ENCODE peak calls at places on chromosome 17, in nine cellular contexts. F, V, W, Q, T, A, H, K and S are unnamed samples.

GRCh38 chr17:54754560-54754959 is 146.1 kb upstream of the TOM1L1 start:
- DNase-seq in F (no peak), V (no peak), W (no peak), Q (peak; percentile 17), T (no peak), A (no peak), H (peak; percentile 17), K (no peak), S (no peak)

GRCh38 chr17:74921045-74921681 is 1.9 kb downstream of the USH1G start:
- DNase-seq in F (no peak), V (no peak), W (no peak), Q (no peak), T (no peak), A (no peak), H (no peak), K (no peak), S (no peak)

GRCh38 chr17:42507671-42508070 is 28.4 kb upstream of the NAGLU start:
- DNase-seq in F (no peak), V (no peak), W (no peak), Q (no peak), T (no peak), A (no peak), H (no peak), K (no peak), S (no peak)

GRCh38 chr17:10125761-10126553 is 72.4 kb downstream of the GAS7 start:
- DNase-seq in F (peak; percentile 28), V (no peak), W (no peak), Q (no peak), T (no peak), A (no peak), H (no peak), K (no peak), S (no peak)

GRCh38 chr17:51164911-51165679 is 1.1 kb upstream of the NME2 start:
- DNase-seq in F (no peak), V (no peak), W (no peak), Q (peak; percentile 69), T (no peak), A (no peak), H (no peak), K (no peak), S (no peak)

GRCh38 chr17:18381158-18381952 is 3.8 kb downstream of the EVPLL start:
- DNase-seq in F (no peak), V (no peak), W (no peak), Q (no peak), T (no peak), A (no peak), H (no peak), K (no peak), S (no peak)

GRCh38 chr17:13626703-13627102 is 25.0 kb upstream of the HS3ST3A1 start:
- DNase-seq in F (peak; percentile 58), V (no peak), W (no peak), Q (no peak), T (no peak), A (no peak), H (no peak), K (no peak), S (peak; percentile 33)

GRCh38 chr17:77319211-77320031 is 178.7 kb downstream of the SEC14L1 start:
- DNase-seq in F (peak; percentile 78), V (peak; percentile 84), W (peak; percentile 68), Q (peak; percentile 10), T (peak; percentile 78), A (peak; percentile 72), H (peak; percentile 75), K (peak; percentile 92), S (no peak)

GRCh38 chr17:76153640-76154039 is 12.6 kb upstream of the FOXJ1 start:
- DNase-seq in F (peak; percentile 54), V (peak; percentile 45), W (no peak), Q (peak; percentile 70), T (no peak), A (no peak), H (peak; percentile 57), K (no peak), S (no peak)
- TF ChIP-seq CTCF in F (peak; percentile 41), V (no peak), W (no peak), Q (peak; percentile 56), T (no peak), A (no peak), H (no peak), K (no peak), S (peak; percentile 36)

GRCh38 chr17:81957691-81958432 is 3.1 kb downstream of the NOTUM start:
- DNase-seq in F (no peak), V (no peak), W (no peak), Q (no peak), T (no peak), A (no peak), H (no peak), K (no peak), S (no peak)

GRCh38 chr17:81958633-81959342 is 2.2 kb downstream of the NOTUM start:
- DNase-seq in F (no peak), V (no peak), W (no peak), Q (no peak), T (no peak), A (no peak), H (no peak), K (no peak), S (no peak)

GRCh38 chr17:81960130-81960958 is 643 bp downstream of the NOTUM start:
- DNase-seq in F (no peak), V (no peak), W (peak; percentile 32), Q (peak; percentile 57), T (no peak), A (no peak), H (no peak), K (no peak), S (no peak)

GRCh38 chr17:81961087-81961514 is at the start of gene NOTUM:
- DNase-seq in F (peak; percentile 24), V (no peak), W (no peak), Q (peak; percentile 72), T (no peak), A (no peak), H (no peak), K (no peak), S (no peak)

DNA sequence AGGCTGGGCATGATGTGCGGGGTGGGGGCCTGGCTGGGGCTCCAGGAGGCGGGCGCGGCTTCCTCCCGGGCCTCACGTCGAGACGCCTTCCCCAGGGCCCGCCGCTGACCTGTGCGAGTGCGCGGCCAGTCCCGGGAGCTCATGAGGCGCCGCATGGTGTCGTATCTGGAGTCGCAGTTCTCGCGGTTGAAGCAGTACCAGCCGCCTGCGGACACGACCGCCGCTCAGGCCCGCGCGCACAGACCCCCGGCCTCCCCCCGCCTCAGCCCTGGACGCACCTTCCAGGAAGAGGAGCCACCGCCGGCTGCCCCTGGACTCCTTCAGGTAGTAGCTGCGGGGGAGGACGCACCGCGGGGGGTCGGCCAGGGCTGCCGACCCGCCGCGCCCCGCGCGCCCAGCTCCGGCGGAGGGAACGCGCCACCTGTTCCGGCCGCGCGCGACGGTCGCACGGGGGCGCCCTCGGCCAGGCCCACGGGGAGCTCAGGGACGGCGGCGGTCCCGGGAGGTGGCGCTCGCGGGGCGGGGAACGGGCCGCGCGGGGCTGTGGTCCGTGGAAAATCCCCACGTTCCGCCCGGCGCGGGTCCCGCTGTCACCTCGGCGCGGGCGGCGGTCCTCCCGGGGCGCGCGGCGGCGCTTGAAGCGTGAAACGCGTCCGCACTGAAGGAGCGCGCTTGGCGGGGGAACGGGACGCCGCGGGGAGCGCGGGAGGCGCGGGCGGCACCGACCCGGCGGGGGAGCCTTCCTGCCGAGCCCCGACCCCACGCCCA is 1.4 kb downstream of the NOTUM start:
- DNase-seq in F (peak; percentile 29), V (peak; percentile 50), W (peak; percentile 90), Q (peak; percentile 84), T (peak; percentile 73), A (peak; percentile 51), H (peak; percentile 63), K (peak; percentile 83), S (no peak)
- TF ChIP-seq CTCF in F (peak; percentile 60), V (peak; percentile 95), W (peak; percentile 20), Q (peak; percentile 86), T (peak; percentile 30), A (peak; percentile 83), H (peak; percentile 78), K (peak; percentile 93), S (peak; percentile 60)

GRCh38 chr17:78884876-78885667 is 17.9 kb downstream of the CEP295NL start:
- DNase-seq in F (no peak), V (no peak), W (no peak), Q (no peak), T (no peak), A (no peak), H (no peak), K (no peak), S (no peak)

GRCh38 chr17:78882546-78883089 is 20.4 kb downstream of the CEP295NL start:
- DNase-seq in F (no peak), V (no peak), W (no peak), Q (peak; percentile 54), T (no peak), A (no peak), H (no peak), K (no peak), S (no peak)

GRCh38 chr17:78884148-78884870 is 18.7 kb downstream of the CEP295NL start:
- DNase-seq in F (no peak), V (no peak), W (no peak), Q (no peak), T (no peak), A (peak; percentile 71), H (peak; percentile 67), K (no peak), S (no peak)

GRCh38 chr17:78883090-78883532 is 19.9 kb downstream of the CEP295NL start:
- DNase-seq in F (peak; percentile 84), V (peak; percentile 76), W (no peak), Q (no peak), T (no peak), A (no peak), H (peak; percentile 86), K (no peak), S (peak; percentile 54)

DNA sequence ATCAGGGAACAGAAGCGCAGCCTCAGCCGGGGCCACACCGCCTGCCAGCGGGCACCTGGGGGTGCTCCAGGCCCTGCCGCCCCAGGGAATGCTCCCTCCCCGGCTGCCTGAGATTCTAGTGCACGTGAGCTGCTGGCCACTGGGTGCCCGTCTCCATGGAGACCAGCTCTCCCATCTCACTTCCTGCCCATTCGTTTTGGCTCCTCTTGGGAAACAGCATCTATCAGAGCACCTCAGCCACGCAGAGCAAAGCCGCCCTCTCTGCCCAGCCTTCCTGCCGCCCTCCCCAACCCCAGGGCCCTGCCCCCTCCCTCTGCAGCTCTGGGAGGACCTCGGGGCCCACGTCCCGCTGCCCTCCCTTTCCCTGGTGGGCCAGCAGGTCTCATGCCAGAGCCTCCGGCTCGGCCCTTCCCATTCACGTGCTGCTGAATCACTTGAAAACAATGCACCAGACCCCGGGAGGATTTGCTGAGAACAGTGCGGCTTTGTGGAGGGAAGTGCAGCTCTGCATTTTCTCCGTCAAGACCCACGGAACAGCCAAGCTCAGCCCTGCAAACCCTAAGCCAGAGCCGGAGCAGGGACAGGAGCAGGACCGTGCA is 19.4 kb downstream of the CEP295NL start:
- DNase-seq in F (peak; percentile 97), V (peak; percentile 86), W (no peak), Q (peak; percentile 59), T (no peak), A (peak; percentile 89), H (peak; percentile 93), K (peak; percentile 55), S (peak; percentile 82)
- TF ChIP-seq CTCF in F (no peak), V (peak; percentile 5), W (no peak), Q (peak; percentile 7), T (no peak), A (no peak), H (no peak), K (no peak), S (no peak)

DNA sequence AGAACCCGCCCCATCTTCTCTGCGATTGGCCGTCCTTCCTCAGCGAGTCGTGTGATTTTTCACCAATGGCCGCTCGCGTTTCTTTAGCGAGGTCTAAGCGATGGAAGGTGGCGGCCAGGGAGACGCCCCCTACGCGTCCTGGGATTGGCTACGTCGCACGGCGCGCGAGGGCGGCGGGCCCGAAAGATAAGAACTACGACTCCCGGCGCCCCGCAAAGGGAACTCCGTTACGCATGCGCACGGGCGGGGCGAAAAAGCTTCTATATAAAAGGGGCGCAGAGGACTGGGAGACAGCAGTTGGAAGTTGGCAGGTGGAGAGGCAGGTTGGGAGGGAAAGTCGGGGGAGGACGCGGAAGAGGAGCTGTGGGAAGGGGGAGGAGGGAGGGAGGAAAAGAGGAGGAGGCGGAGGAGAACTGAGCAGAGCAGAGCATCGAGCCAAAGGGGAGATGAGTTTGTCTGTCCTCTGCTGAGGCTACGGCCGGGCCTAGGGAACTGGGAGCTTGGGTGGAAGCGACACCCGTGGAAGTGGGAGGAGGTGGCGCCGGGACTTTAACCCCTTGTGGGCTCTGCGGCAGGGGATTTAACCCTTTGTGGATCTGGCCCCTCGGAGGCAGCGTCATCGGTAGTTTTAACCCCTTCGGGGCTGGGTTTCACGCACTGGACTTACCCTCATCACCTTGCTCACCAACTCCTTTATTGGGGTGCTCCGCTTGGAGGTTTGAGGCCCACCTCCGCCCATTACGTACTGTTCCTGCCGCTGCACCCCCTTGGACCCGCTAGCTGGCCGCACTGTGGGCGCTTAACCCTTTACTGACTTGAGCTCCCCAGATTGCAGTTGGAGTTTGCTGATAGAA is at the start of gene HEXIM1:
- DNase-seq in F (peak; percentile 100), V (peak; percentile 98), W (peak; percentile 97), Q (peak; percentile 100), T (peak; percentile 99), A (peak; percentile 99), H (peak; percentile 100), K (peak; percentile 98), S (peak; percentile 98)
- TF ChIP-seq CTCF in F (no peak), V (no peak), W (no peak), Q (no peak), T (no peak), A (no peak), H (no peak), K (no peak), S (no peak)